ENCODE peak calls at places on chromosomes 11 and 22, in five cellular contexts. One of them, this sample, is unnamed.
A peak's percentile ranks its signal among the peaks of the same experiment; 100 is the strongest.

GRCh38 chr22:28927526-28928089 is 44.2 kb downstream of the ZNRF3 start:
- DNase-seq in psoas muscle: no peak
- DNase-seq in heart right ventricle: no peak
- DNase-seq in choroid plexus epithelial cell: no peak
- DNase-seq in colonic mucosa: no peak
- DNase-seq in this sample: no peak

GRCh38 chr11:45880772-45881570 is 4.5 kb upstream of the MAPK8IP1 start:
- DNase-seq in colonic mucosa: no peak
- DNase-seq in psoas muscle: no peak
- DNase-seq in choroid plexus epithelial cell: peak; percentile 76
- DNase-seq in heart right ventricle: no peak
- DNase-seq in this sample: peak; percentile 17

GRCh38 chr22:50314455-50315288 is 7.2 kb upstream of the PLXNB2 start:
- DNase-seq in choroid plexus epithelial cell: no peak
- DNase-seq in psoas muscle: peak; percentile 57
- DNase-seq in colonic mucosa: peak; percentile 86
- DNase-seq in heart right ventricle: peak; percentile 61
- DNase-seq in this sample: no peak

GRCh38 chr11:73577496-73577917 is 20.4 kb downstream of the FAM168A start:
- DNase-seq in heart right ventricle: no peak
- DNase-seq in choroid plexus epithelial cell: peak; percentile 19
- DNase-seq in psoas muscle: no peak
- DNase-seq in colonic mucosa: no peak
- DNase-seq in this sample: no peak

GRCh38 chr22:48098243-48098935 is 1335.9 kb downstream of the TBC1D22A start:
- DNase-seq in psoas muscle: no peak
- DNase-seq in colonic mucosa: no peak
- DNase-seq in choroid plexus epithelial cell: no peak
- DNase-seq in heart right ventricle: no peak
- DNase-seq in this sample: no peak

GRCh38 chr11:75270896-75271415 is 30.4 kb downstream of the TPBGL start:
- DNase-seq in colonic mucosa: no peak
- DNase-seq in heart right ventricle: no peak
- DNase-seq in choroid plexus epithelial cell: peak; percentile 50
- DNase-seq in psoas muscle: no peak
- DNase-seq in this sample: peak; percentile 36

GRCh38 chr11:76786053-76787014 is 3.2 kb downstream of the TSKU start:
- DNase-seq in choroid plexus epithelial cell: no peak
- DNase-seq in colonic mucosa: no peak
- DNase-seq in psoas muscle: no peak
- DNase-seq in heart right ventricle: no peak
- DNase-seq in this sample: no peak

GRCh38 chr22:23054531-23055257 is 15.6 kb upstream of the GNAZ start:
- DNase-seq in colonic mucosa: peak; percentile 15
- DNase-seq in heart right ventricle: no peak
- DNase-seq in choroid plexus epithelial cell: no peak
- DNase-seq in psoas muscle: no peak
- DNase-seq in this sample: no peak

GRCh38 chr11:8389034-8389996 is 125.6 kb upstream of the LMO1 start:
- DNase-seq in psoas muscle: no peak
- DNase-seq in choroid plexus epithelial cell: peak; percentile 24
- DNase-seq in heart right ventricle: no peak
- DNase-seq in colonic mucosa: no peak
- DNase-seq in this sample: peak; percentile 6

GRCh38 chr11:65524747-65525658 is at the start of gene SCYL1:
- DNase-seq in choroid plexus epithelial cell: peak; percentile 89
- DNase-seq in heart right ventricle: peak; percentile 86
- DNase-seq in psoas muscle: peak; percentile 81
- DNase-seq in colonic mucosa: peak; percentile 84
- DNase-seq in this sample: peak; percentile 82

GRCh38 chr11:75639752-75640151 is 29.1 kb downstream of the MAP6 start:
- DNase-seq in colonic mucosa: peak; percentile 50
- DNase-seq in psoas muscle: peak; percentile 58
- DNase-seq in heart right ventricle: peak; percentile 66
- DNase-seq in choroid plexus epithelial cell: peak; percentile 77
- DNase-seq in this sample: peak; percentile 80

GRCh38 chr22:22770280-22770871 is 117.2 kb upstream of the IGLL5 start:
- DNase-seq in psoas muscle: no peak
- DNase-seq in heart right ventricle: peak; percentile 30
- DNase-seq in choroid plexus epithelial cell: peak; percentile 50
- DNase-seq in colonic mucosa: peak; percentile 77
- DNase-seq in this sample: peak; percentile 55

GRCh38 chr22:43268261-43268660 is 74.9 kb downstream of the SCUBE1 start:
- DNase-seq in psoas muscle: no peak
- DNase-seq in choroid plexus epithelial cell: no peak
- DNase-seq in heart right ventricle: no peak
- DNase-seq in colonic mucosa: no peak
- DNase-seq in this sample: no peak

GRCh38 chr22:45889093-45889538 is 87.8 kb downstream of the WNT7B start:
- DNase-seq in psoas muscle: peak; percentile 12
- DNase-seq in choroid plexus epithelial cell: no peak
- DNase-seq in heart right ventricle: peak; percentile 8
- DNase-seq in colonic mucosa: no peak
- DNase-seq in this sample: no peak

GRCh38 chr11:44658451-44658850 is 68.3 kb upstream of the TSPAN18 start:
- DNase-seq in choroid plexus epithelial cell: peak; percentile 52
- DNase-seq in heart right ventricle: no peak
- DNase-seq in psoas muscle: no peak
- DNase-seq in colonic mucosa: no peak
- DNase-seq in this sample: peak; percentile 26

GRCh38 chr11:47711225-47711624 is 3.9 kb downstream of the AGBL2 start:
- DNase-seq in choroid plexus epithelial cell: no peak
- DNase-seq in heart right ventricle: no peak
- DNase-seq in colonic mucosa: no peak
- DNase-seq in psoas muscle: no peak
- DNase-seq in this sample: no peak

GRCh38 chr11:26229270-26229669 is 102.7 kb upstream of the ANO3 start:
- DNase-seq in colonic mucosa: no peak
- DNase-seq in heart right ventricle: no peak
- DNase-seq in psoas muscle: no peak
- DNase-seq in choroid plexus epithelial cell: peak; percentile 95
- DNase-seq in this sample: peak; percentile 99

GRCh38 chr11:16356057-16356750 is at the start of gene SOX6:
- DNase-seq in heart right ventricle: no peak
- DNase-seq in colonic mucosa: no peak
- DNase-seq in choroid plexus epithelial cell: no peak
- DNase-seq in psoas muscle: no peak
- DNase-seq in this sample: peak; percentile 25

GRCh38 chr22:25062378-25063095 is 110.0 kb downstream of the KIAA1671 start:
- DNase-seq in heart right ventricle: no peak
- DNase-seq in psoas muscle: no peak
- DNase-seq in choroid plexus epithelial cell: no peak
- DNase-seq in colonic mucosa: no peak
- DNase-seq in this sample: no peak

GRCh38 chr11:33835143-33835878 is 56.6 kb downstream of the LMO2 start:
- DNase-seq in colonic mucosa: no peak
- DNase-seq in choroid plexus epithelial cell: peak; percentile 71
- DNase-seq in heart right ventricle: no peak
- DNase-seq in psoas muscle: no peak
- DNase-seq in this sample: peak; percentile 58

GRCh38 chr11:15926071-15926470 is 430.3 kb downstream of the SOX6 start:
- DNase-seq in choroid plexus epithelial cell: no peak
- DNase-seq in psoas muscle: no peak
- DNase-seq in heart right ventricle: no peak
- DNase-seq in colonic mucosa: no peak
- DNase-seq in this sample: peak; percentile 10

GRCh38 chr11:62604460-62605130 is 2.9 kb upstream of the MTA2 start:
- DNase-seq in colonic mucosa: no peak
- DNase-seq in psoas muscle: no peak
- DNase-seq in heart right ventricle: no peak
- DNase-seq in choroid plexus epithelial cell: no peak
- DNase-seq in this sample: no peak

GRCh38 chr11:94525933-94526332 is 13.7 kb downstream of the C11orf97 start:
- DNase-seq in choroid plexus epithelial cell: peak; percentile 85
- DNase-seq in colonic mucosa: peak; percentile 92
- DNase-seq in heart right ventricle: peak; percentile 57
- DNase-seq in psoas muscle: peak; percentile 40
- DNase-seq in this sample: peak; percentile 84

GRCh38 chr22:23553922-23554870 is 25.9 kb downstream of the IGLL1 start:
- DNase-seq in heart right ventricle: no peak
- DNase-seq in psoas muscle: no peak
- DNase-seq in choroid plexus epithelial cell: no peak
- DNase-seq in colonic mucosa: no peak
- DNase-seq in this sample: no peak

GRCh38 chr22:24189249-24190158 is 8.2 kb downstream of the SUSD2 start:
- DNase-seq in choroid plexus epithelial cell: peak; percentile 72
- DNase-seq in colonic mucosa: peak; percentile 75
- DNase-seq in psoas muscle: peak; percentile 74
- DNase-seq in heart right ventricle: peak; percentile 76
- DNase-seq in this sample: peak; percentile 78

GRCh38 chr11:19868281-19868821 is 155.7 kb downstream of the NAV2 start:
- DNase-seq in heart right ventricle: no peak
- DNase-seq in psoas muscle: peak; percentile 55
- DNase-seq in colonic mucosa: no peak
- DNase-seq in choroid plexus epithelial cell: peak; percentile 92
- DNase-seq in this sample: peak; percentile 97

GRCh38 chr11:35523351-35523768 is 2.1 kb downstream of the PAMR1 start:
- DNase-seq in colonic mucosa: no peak
- DNase-seq in psoas muscle: no peak
- DNase-seq in heart right ventricle: no peak
- DNase-seq in choroid plexus epithelial cell: peak; percentile 37
- DNase-seq in this sample: peak; percentile 23

GRCh38 chr11:126494831-126495230 is 139.3 kb downstream of the ST3GAL4 start:
- DNase-seq in heart right ventricle: no peak
- DNase-seq in choroid plexus epithelial cell: no peak
- DNase-seq in psoas muscle: no peak
- DNase-seq in colonic mucosa: no peak
- DNase-seq in this sample: no peak

GRCh38 chr11:76682681-76683080 is 12.1 kb upstream of the LRRC32 start:
- DNase-seq in psoas muscle: no peak
- DNase-seq in heart right ventricle: no peak
- DNase-seq in choroid plexus epithelial cell: no peak
- DNase-seq in colonic mucosa: no peak
- DNase-seq in this sample: no peak

GRCh38 chr22:44120314-44120704 is 60.4 kb upstream of the PARVG start:
- DNase-seq in heart right ventricle: no peak
- DNase-seq in choroid plexus epithelial cell: no peak
- DNase-seq in psoas muscle: no peak
- DNase-seq in colonic mucosa: no peak
- DNase-seq in this sample: no peak

GRCh38 chr11:46144741-46145140 is 23.5 kb upstream of the PHF21A start:
- DNase-seq in choroid plexus epithelial cell: no peak
- DNase-seq in heart right ventricle: no peak
- DNase-seq in colonic mucosa: no peak
- DNase-seq in psoas muscle: no peak
- DNase-seq in this sample: no peak

DNA sequence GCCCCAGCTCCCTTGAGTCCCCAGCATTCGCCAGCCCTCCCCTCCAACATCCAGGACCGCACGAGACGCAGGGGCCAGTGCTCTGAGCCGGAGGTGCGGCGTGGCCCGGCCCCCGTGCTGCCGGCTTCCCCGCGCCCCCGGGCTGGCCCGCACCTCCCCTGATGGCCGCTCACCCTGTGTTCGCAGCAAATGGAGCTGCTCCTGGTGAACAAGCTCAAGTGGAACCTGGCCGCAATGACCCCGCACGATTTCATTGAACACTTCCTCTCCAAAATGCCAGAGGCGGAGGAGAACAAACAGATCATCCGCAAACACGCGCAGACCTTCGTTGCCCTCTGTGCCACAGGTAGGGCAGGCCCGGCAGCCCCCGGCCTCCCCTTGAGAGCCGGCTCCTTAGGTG is 2.7 kb downstream of the CCND1 start:
- DNase-seq in psoas muscle: no peak
- DNase-seq in heart right ventricle: no peak
- DNase-seq in choroid plexus epithelial cell: no peak
- DNase-seq in colonic mucosa: no peak
- DNase-seq in this sample: no peak
- H3K4me3 ChIP-seq in psoas muscle: peak overlapping the region; percentile 75
- H3K4me3 ChIP-seq in heart right ventricle: peak overlapping the region; percentile 89
- H3K4me3 ChIP-seq in choroid plexus epithelial cell: peak overlapping the region; percentile 96
- H3K4me3 ChIP-seq in colonic mucosa: peak overlapping the region; percentile 86
- H3K4me3 ChIP-seq in this sample: peak overlapping the region; percentile 98

GRCh38 chr11:121968638-121969037 is 147.4 kb downstream of the BLID start:
- DNase-seq in choroid plexus epithelial cell: peak; percentile 20
- DNase-seq in colonic mucosa: no peak
- DNase-seq in psoas muscle: no peak
- DNase-seq in heart right ventricle: no peak
- DNase-seq in this sample: no peak
- TF ChIP-seq CTCF in choroid plexus epithelial cell: no peak
- TF ChIP-seq CTCF in colonic mucosa: no peak
- TF ChIP-seq CTCF in psoas muscle: no peak
- TF ChIP-seq CTCF in heart right ventricle: no peak
- TF ChIP-seq CTCF in this sample: no peak

DNA sequence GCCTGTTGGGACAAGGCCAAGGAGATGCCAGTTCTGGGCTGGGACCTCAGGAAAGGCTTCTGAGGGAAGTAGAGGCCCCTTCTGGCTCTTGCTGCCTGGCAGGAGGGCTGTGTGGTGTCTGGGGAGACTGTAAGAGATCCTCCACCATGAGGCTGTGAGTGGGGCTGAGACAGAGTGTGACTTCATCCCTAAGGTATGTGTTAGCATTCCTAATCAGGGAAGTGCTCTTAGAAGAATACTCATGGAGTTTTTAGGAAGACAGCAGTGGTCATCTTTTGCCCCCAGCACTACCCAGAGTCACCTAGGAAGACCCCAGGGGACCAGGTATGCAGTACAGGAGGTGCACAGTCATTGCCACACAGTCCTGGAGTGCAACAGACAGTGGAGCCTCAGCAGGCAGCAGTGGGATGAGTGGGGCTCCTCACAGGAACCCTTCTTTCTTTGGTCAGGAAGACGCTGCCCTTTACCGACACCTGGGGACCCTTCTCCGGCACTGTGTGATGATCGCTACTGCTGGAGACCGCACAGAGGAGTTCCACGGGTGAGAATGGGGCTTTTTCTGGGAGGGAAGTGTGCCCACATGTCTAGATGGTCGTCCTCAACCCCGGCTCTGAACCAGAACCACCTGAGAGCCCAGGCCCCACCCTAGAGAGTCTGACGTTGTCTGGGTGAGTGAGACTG is 2.8 kb downstream of the RIC8A start:
- DNase-seq in colonic mucosa: peak; percentile 15
- DNase-seq in heart right ventricle: no peak
- DNase-seq in choroid plexus epithelial cell: peak; percentile 89
- DNase-seq in psoas muscle: no peak
- DNase-seq in this sample: peak; percentile 88
- H3K4me3 ChIP-seq in colonic mucosa: no peak overlapping the region
- H3K4me3 ChIP-seq in heart right ventricle: peak overlapping the region; percentile 79
- H3K4me3 ChIP-seq in choroid plexus epithelial cell: peak overlapping the region; percentile 96
- H3K4me3 ChIP-seq in psoas muscle: peak overlapping the region; percentile 97
- H3K4me3 ChIP-seq in this sample: peak overlapping the region; percentile 97

GRCh38 chr11:66725646-66726045 is 3.4 kb downstream of the SPTBN2 start:
- DNase-seq in psoas muscle: no peak
- DNase-seq in choroid plexus epithelial cell: peak; percentile 21
- DNase-seq in colonic mucosa: no peak
- DNase-seq in heart right ventricle: no peak
- DNase-seq in this sample: peak; percentile 10

GRCh38 chr11:66729447-66729846 is 431 bp upstream of the SPTBN2 start:
- DNase-seq in heart right ventricle: no peak
- DNase-seq in choroid plexus epithelial cell: no peak
- DNase-seq in psoas muscle: no peak
- DNase-seq in colonic mucosa: no peak
- DNase-seq in this sample: no peak

GRCh38 chr11:66727883-66728759 is 895 bp downstream of the SPTBN2 start:
- DNase-seq in colonic mucosa: no peak
- DNase-seq in heart right ventricle: no peak
- DNase-seq in choroid plexus epithelial cell: no peak
- DNase-seq in psoas muscle: no peak
- DNase-seq in this sample: no peak

GRCh38 chr11:66727282-66727882 is 1.6 kb downstream of the SPTBN2 start:
- DNase-seq in heart right ventricle: no peak
- DNase-seq in psoas muscle: peak; percentile 39
- DNase-seq in colonic mucosa: no peak
- DNase-seq in choroid plexus epithelial cell: peak; percentile 13
- DNase-seq in this sample: peak; percentile 10

GRCh38 chr11:66728760-66729385 is at the start of gene SPTBN2:
- DNase-seq in psoas muscle: no peak
- DNase-seq in colonic mucosa: no peak
- DNase-seq in choroid plexus epithelial cell: peak; percentile 16
- DNase-seq in heart right ventricle: no peak
- DNase-seq in this sample: no peak
- TF ChIP-seq CTCF in psoas muscle: no peak
- TF ChIP-seq CTCF in colonic mucosa: no peak
- TF ChIP-seq CTCF in choroid plexus epithelial cell: no peak
- TF ChIP-seq CTCF in heart right ventricle: no peak
- TF ChIP-seq CTCF in this sample: no peak

This sample was measured in cardiac fibroblast.